ENCODE peak calls at places on chromosomes 2 and 18, in seven cellular contexts. Y, C, H, N, T, O and D are unnamed samples.

GRCh38 chr2:200181732-200182131 is 124.8 kb upstream of the SPATS2L start:
- DNase-seq in Y (no peak), C (no peak), H (no peak), N (no peak), T (no peak), O (no peak), D (no peak)

GRCh38 chr2:113203217-113203530 is 29.4 kb downstream of the PSD4 start:
- DNase-seq in Y (no peak), C (no peak), H (no peak), N (no peak), T (no peak), O (no peak), D (no peak)

GRCh38 chr2:127657232-127657595 is 11.3 kb downstream of the GPR17 start:
- DNase-seq in Y (no peak), C (no peak), H (no peak), N (no peak), T (no peak), O (peak), D (no peak)

GRCh38 chr18:1014496-1014895 is 109.8 kb downstream of the ADCYAP1 start:
- DNase-seq in Y (no peak), C (no peak), H (no peak), N (no peak), T (no peak), O (no peak), D (no peak)

GRCh38 chr2:41958775-41959174 is 89.0 kb upstream of the PKDCC start:
- DNase-seq in Y (no peak), C (no peak), H (no peak), N (no peak), T (no peak), O (no peak), D (no peak)

GRCh38 chr2:72770879-72771461 is 54.9 kb downstream of the EXOC6B start:
- DNase-seq in Y (peak), C (peak), H (peak), N (no peak), T (peak), O (peak), D (no peak)

GRCh38 chr2:190272457-190272842 is 47.2 kb downstream of the HIBCH start:
- DNase-seq in Y (no peak), C (no peak), H (no peak), N (no peak), T (no peak), O (no peak), D (no peak)

GRCh38 chr2:18831916-18832510 is 242.6 kb upstream of the NT5C1B start:
- DNase-seq in Y (no peak), C (no peak), H (no peak), N (no peak), T (no peak), O (no peak), D (no peak)

GRCh38 chr2:9675369-9676351 is 44.9 kb upstream of the YWHAQ start:
- DNase-seq in Y (no peak), C (no peak), H (no peak), N (no peak), T (no peak), O (no peak), D (peak)

GRCh38 chr2:96556441-96557330 is 20.1 kb downstream of the ARID5A start:
- DNase-seq in Y (peak), C (no peak), H (no peak), N (no peak), T (peak), O (peak), D (peak)

GRCh38 chr2:45009303-45009927 is at the start of gene SIX2:
- DNase-seq in Y (peak), C (no peak), H (peak), N (peak), T (peak), O (no peak), D (peak)

GRCh38 chr18:57784034-57784815 is 18.9 kb downstream of the ATP8B1 start:
- DNase-seq in Y (no peak), C (peak), H (no peak), N (no peak), T (no peak), O (no peak), D (no peak)

GRCh38 chr2:170235860-170236638 is 58.1 kb downstream of the MYO3B start:
- DNase-seq in Y (peak), C (no peak), H (no peak), N (no peak), T (no peak), O (no peak), D (no peak)

GRCh38 chr2:238094438-238095022 is 5.6 kb upstream of the ESPNL start:
- DNase-seq in Y (no peak), C (no peak), H (peak), N (no peak), T (no peak), O (no peak), D (no peak)

GRCh38 chr2:156319811-156320490 is 12.6 kb downstream of the NR4A2 start:
- DNase-seq in Y (no peak), C (no peak), H (no peak), N (peak), T (peak), O (no peak), D (no peak)

GRCh38 chr18:37294951-37295350 is 270.6 kb downstream of the CELF4 start:
- DNase-seq in Y (no peak), C (peak), H (no peak), N (no peak), T (peak), O (no peak), D (no peak)

GRCh38 chr2:892401-892800 is 58.2 kb upstream of the SNTG2 start:
- DNase-seq in Y (no peak), C (no peak), H (no peak), N (no peak), T (no peak), O (no peak), D (no peak)

GRCh38 chr2:11647834-11648600 is 22.0 kb downstream of the NTSR2 start:
- DNase-seq in Y (no peak), C (no peak), H (no peak), N (no peak), T (no peak), O (no peak), D (no peak)

GRCh38 chr2:174752403-174753037 is 11.8 kb downstream of the CHRNA1 start:
- DNase-seq in Y (no peak), C (no peak), H (no peak), N (no peak), T (no peak), O (peak), D (no peak)

GRCh38 chr2:195898505-195898904 is 170.1 kb downstream of the DNAH7 start:
- DNase-seq in Y (peak), C (no peak), H (peak), N (peak), T (peak), O (no peak), D (peak)

GRCh38 chr18:5237083-5237722 is 40.1 kb upstream of the AKAIN1 start:
- DNase-seq in Y (no peak), C (no peak), H (peak), N (no peak), T (no peak), O (peak), D (no peak)

GRCh38 chr2:65430515-65431416 is 1.6 kb downstream of the SPRED2 start:
- DNase-seq in Y (peak), C (peak), H (peak), N (peak), T (peak), O (peak), D (no peak)

GRCh38 chr2:113818382-113818951 is 62.0 kb upstream of the SLC35F5 start:
- DNase-seq in Y (peak), C (no peak), H (no peak), N (no peak), T (peak), O (no peak), D (peak)

GRCh38 chr2:134715932-134716643 is 2.7 kb downstream of the TMEM163 start:
- DNase-seq in Y (no peak), C (no peak), H (no peak), N (no peak), T (no peak), O (no peak), D (no peak)

GRCh38 chr2:62727876-62728566 is 22.5 kb downstream of the EHBP1 start:
- DNase-seq in Y (no peak), C (no peak), H (no peak), N (no peak), T (no peak), O (no peak), D (no peak)

GRCh38 chr2:224190871-224191270 is 151.8 kb upstream of the SERPINE2 start:
- DNase-seq in Y (no peak), C (no peak), H (no peak), N (no peak), T (no peak), O (no peak), D (no peak)

GRCh38 chr18:79982736-79983135 is 5.6 kb downstream of the TXNL4A start:
- DNase-seq in Y (no peak), C (peak), H (no peak), N (no peak), T (no peak), O (no peak), D (no peak)

GRCh38 chr2:31598694-31599093 is 18.0 kb upstream of the SRD5A2 start:
- DNase-seq in Y (no peak), C (no peak), H (no peak), N (no peak), T (no peak), O (no peak), D (no peak)

GRCh38 chr2:157190151-157190550 is 67.4 kb upstream of the GALNT5 start:
- DNase-seq in Y (no peak), C (no peak), H (no peak), N (no peak), T (no peak), O (no peak), D (no peak)

GRCh38 chr2:3196716-3197115 is 180.9 kb downstream of the EIPR1 start:
- DNase-seq in Y (no peak), C (no peak), H (no peak), N (no peak), T (no peak), O (no peak), D (no peak)

GRCh38 chr18:26524002-26524401 is 24.4 kb downstream of the KCTD1 start:
- DNase-seq in Y (no peak), C (no peak), H (no peak), N (no peak), T (no peak), O (no peak), D (no peak)

GRCh38 chr2:235447210-235447609 is 46.6 kb upstream of the AGAP1 start:
- DNase-seq in Y (no peak), C (no peak), H (no peak), N (no peak), T (no peak), O (no peak), D (no peak)

GRCh38 chr2:40367652-40368051 is 84.2 kb downstream of the SLC8A1 start:
- DNase-seq in Y (no peak), C (no peak), H (no peak), N (no peak), T (no peak), O (no peak), D (no peak)

GRCh38 chr2:62939735-62940491 is 110.7 kb upstream of the OTX1 start:
- DNase-seq in Y (no peak), C (no peak), H (no peak), N (no peak), T (no peak), O (no peak), D (peak)

GRCh38 chr2:17658251-17658843 is 95.3 kb downstream of the SMC6 start:
- DNase-seq in Y (no peak), C (no peak), H (no peak), N (no peak), T (no peak), O (no peak), D (no peak)

GRCh38 chr2:32061973-32062861 is 1.1 kb upstream of the SPAST start:
- DNase-seq in Y (no peak), C (peak), H (peak), N (no peak), T (peak), O (no peak), D (no peak)

GRCh38 chr2:171513719-171514160 is 8.5 kb upstream of the CYBRD1 start:
- DNase-seq in Y (no peak), C (no peak), H (no peak), N (no peak), T (no peak), O (no peak), D (no peak)

GRCh38 chr2:42921162-42921550 is 128.8 kb upstream of the HAAO start:
- DNase-seq in Y (no peak), C (no peak), H (no peak), N (no peak), T (no peak), O (no peak), D (no peak)

GRCh38 chr2:6917761-6918421 is 679 bp downstream of the RNF144A start:
- DNase-seq in Y (no peak), C (no peak), H (no peak), N (peak), T (peak), O (no peak), D (no peak)
- H3K27ac ChIP-seq in Y (peak), C (peak), H (peak), N (peak), T (peak), O (peak), D (no peak)

GRCh38 chr18:74715306-74715705 is 117.6 kb downstream of the ZNF407 start:
- DNase-seq in Y (no peak), C (no peak), H (no peak), N (no peak), T (no peak), O (no peak), D (no peak)

GRCh38 chr18:74722237-74722636 is 124.6 kb downstream of the ZNF407 start:
- DNase-seq in Y (no peak), C (peak), H (no peak), N (no peak), T (no peak), O (no peak), D (no peak)

GRCh38 chr18:74714796-74715195 is 117.1 kb downstream of the ZNF407 start:
- DNase-seq in Y (no peak), C (no peak), H (no peak), N (no peak), T (no peak), O (no peak), D (no peak)

GRCh38 chr18:74715865-74716712 is 118.4 kb downstream of the ZNF407 start:
- DNase-seq in Y (no peak), C (no peak), H (no peak), N (no peak), T (no peak), O (no peak), D (no peak)

DNA sequence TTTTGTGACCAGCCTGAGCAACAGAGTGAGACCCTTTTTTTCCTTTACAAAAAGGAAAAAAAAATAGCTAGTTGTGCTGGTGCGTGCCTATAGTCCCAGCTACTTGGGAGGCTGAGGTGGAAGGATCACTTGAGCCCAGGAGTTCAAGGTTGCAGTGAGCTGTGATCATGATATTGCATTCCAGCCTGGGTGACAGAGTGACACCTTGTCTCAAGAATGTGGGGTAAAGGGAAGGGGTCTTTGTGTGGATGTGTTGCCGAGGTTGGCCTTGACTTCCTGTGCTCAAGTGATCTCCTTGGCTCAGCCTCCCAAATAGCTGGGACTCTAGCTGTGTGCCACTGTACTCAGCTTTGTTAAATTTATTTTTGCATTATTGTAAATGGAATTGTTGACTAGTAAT is 120.6 kb downstream of the ZNF407 start:
- DNase-seq in Y (no peak), C (no peak), H (no peak), N (no peak), T (no peak), O (no peak), D (no peak)
- H3K27ac ChIP-seq in Y (no peak), C (no peak), H (no peak), N (no peak), T (no peak), O (no peak), D (no peak)

GRCh38 chr2:241368643-241369042 is 12.6 kb downstream of the FARP2 start:
- DNase-seq in Y (no peak), C (no peak), H (no peak), N (no peak), T (no peak), O (no peak), D (no peak)
- H3K27ac ChIP-seq in Y (no peak), C (no peak), H (no peak), N (no peak), T (no peak), O (no peak), D (no peak)

DNA sequence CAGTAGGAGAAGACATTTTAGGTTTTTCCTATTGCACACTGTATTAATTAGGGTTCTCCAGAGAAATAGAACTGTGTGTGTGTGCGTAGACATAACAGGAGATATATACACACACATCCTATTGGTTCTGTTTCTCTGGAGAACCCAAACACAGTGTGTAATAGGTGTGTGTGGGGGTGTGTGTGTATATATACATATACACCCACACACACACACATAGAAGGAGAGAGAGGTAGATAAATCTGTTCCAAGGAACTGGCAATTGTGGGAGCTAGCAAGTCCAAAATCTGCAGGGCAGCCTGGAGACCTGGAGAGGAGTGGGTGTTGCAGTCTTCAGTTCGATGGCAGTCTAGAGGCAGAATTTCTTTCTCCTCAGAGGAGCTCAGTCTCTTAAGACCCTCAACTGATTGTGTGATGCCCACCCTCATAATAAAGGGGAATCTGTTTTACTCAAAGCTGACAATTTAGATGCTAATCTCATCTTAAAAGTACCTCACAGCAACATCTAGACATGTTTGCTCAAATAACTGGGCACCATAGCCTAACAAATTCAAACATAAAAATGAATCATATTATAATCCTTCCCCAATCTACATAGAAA is 35.0 kb upstream of the RTN4 start:
- DNase-seq in Y (no peak), C (no peak), H (no peak), N (no peak), T (no peak), O (no peak), D (no peak)
- H3K27ac ChIP-seq in Y (no peak), C (no peak), H (no peak), N (no peak), T (no peak), O (no peak), D (no peak)

GRCh38 chr2:24926220-24926601 is 6.2 kb upstream of the ADCY3 start:
- DNase-seq in Y (no peak), C (no peak), H (no peak), N (no peak), T (no peak), O (no peak), D (no peak)
- H3K27ac ChIP-seq in Y (no peak), C (no peak), H (peak), N (no peak), T (peak), O (no peak), D (no peak)

GRCh38 chr18:76554788-76555187 is 59.7 kb upstream of the ZNF516 start:
- DNase-seq in Y (no peak), C (no peak), H (peak), N (no peak), T (no peak), O (no peak), D (no peak)
- H3K27ac ChIP-seq in Y (no peak), C (peak), H (no peak), N (no peak), T (no peak), O (no peak), D (no peak)

GRCh38 chr2:173590278-173590811 is 235.7 kb downstream of the CDCA7 start:
- DNase-seq in Y (peak), C (no peak), H (peak), N (peak), T (no peak), O (no peak), D (peak)

GRCh38 chr2:173584676-173585453 is 230.2 kb downstream of the CDCA7 start:
- DNase-seq in Y (no peak), C (no peak), H (no peak), N (no peak), T (no peak), O (no peak), D (no peak)

GRCh38 chr2:173589604-173590277 is 235.1 kb downstream of the CDCA7 start:
- DNase-seq in Y (peak), C (no peak), H (no peak), N (no peak), T (no peak), O (no peak), D (peak)

GRCh38 chr2:173593109-173593508 is 238.4 kb downstream of the CDCA7 start:
- DNase-seq in Y (no peak), C (no peak), H (no peak), N (no peak), T (no peak), O (no peak), D (no peak)

DNA sequence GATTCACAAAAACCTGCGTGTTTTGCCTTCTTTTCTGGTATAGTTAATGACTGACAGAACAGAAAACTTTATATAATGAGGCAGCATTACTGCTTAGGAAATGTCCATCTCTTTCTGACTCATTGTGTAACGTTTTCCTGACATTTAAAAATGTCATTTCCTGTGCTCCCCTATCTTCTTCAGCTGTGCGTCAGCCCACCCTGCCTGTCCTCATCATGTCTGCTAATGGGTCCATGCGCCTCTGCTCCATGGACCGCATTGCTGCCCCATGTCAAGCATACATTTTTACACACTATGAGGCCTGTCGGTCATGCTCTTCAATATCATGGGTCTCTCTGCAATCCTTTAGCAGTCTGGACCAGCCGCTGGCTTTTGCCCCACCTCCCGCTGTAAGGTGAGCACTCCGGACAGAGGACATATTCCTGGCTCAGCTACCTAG is 234.3 kb downstream of the CDCA7 start:
- DNase-seq in Y (no peak), C (no peak), H (no peak), N (no peak), T (no peak), O (no peak), D (no peak)
- H3K27ac ChIP-seq in Y (no peak), C (no peak), H (no peak), N (no peak), T (no peak), O (no peak), D (peak)